ENCODE peak calls at places on chromosomes 7 and 10, in five cellular contexts. J is stimulated activated effector memory CD8-positive, alpha-beta T cell treated with anti-CD3 and anti-CD28 coated beads, Interleukin-12 subunit alpha, Interleukin-12 subunit beta, amount 100 ng/mL, for 72 hours; Q is GM04503; A is A549; M is activated T-cell treated with anti-CD3 and anti-CD28 coated beads, Interleukin-2, amount 50 U/mL, for 72 hours. R is an unnamed sample.

GRCh38 chr10:33039167-33039566 is 81.1 kb upstream of the ITGB1 start:
- DNase-seq in J (no peak), Q (no peak), A (no peak), M (no peak), R (no peak)

GRCh38 chr10:113895018-113895417 is 40.6 kb downstream of the NHLRC2 start:
- DNase-seq in J (no peak), Q (peak), A (no peak), M (no peak), R (no peak)

GRCh38 chr7:9657257-9657656 is 1223.8 kb downstream of the NXPH1 start:
- DNase-seq in J (no peak), Q (no peak), A (no peak), M (no peak), R (no peak)

GRCh38 chr7:159019111-159019510 is 125.6 kb downstream of the VIPR2 start:
- DNase-seq in J (no peak), Q (no peak), A (no peak), M (peak), R (no peak)

GRCh38 chr10:30463944-30464451 is 30.0 kb downstream of the MAP3K8 start:
- DNase-seq in J (no peak), Q (no peak), A (peak), M (no peak), R (no peak)

GRCh38 chr10:109866168-109866994 is 56.9 kb downstream of the XPNPEP1 start:
- DNase-seq in J (no peak), Q (no peak), A (peak), M (no peak), R (no peak)

GRCh38 chr7:55524558-55525310 is 47.6 kb downstream of the VOPP1 start:
- DNase-seq in J (no peak), Q (no peak), A (no peak), M (no peak), R (no peak)

GRCh38 chr10:97584060-97584797 is at the start of gene HOGA1:
- DNase-seq in J (no peak), Q (no peak), A (peak), M (no peak), R (peak)

GRCh38 chr10:17175551-17175950 is 25.9 kb downstream of the TRDMT1 start:
- DNase-seq in J (no peak), Q (no peak), A (no peak), M (no peak), R (no peak)

GRCh38 chr10:115604627-115605026 is 511.5 kb downstream of the ATRNL1 start:
- DNase-seq in J (no peak), Q (no peak), A (no peak), M (no peak), R (no peak)